ENCODE peak calls at places on chromosomes 3 and 15, in four cellular contexts. One of them, this sample, is unnamed.
A peak's percentile ranks its signal among the peaks of the same experiment; 100 is the strongest.

GRCh38 chr3:16112910-16113504 is 61.5 kb upstream of the GALNT15 start:
- DNase-seq in GM12878: no peak
- DNase-seq in K562: no peak
- DNase-seq in HepG2: no peak
- DNase-seq in this sample: no peak

GRCh38 chr3:127817331-127817821 is 4.9 kb downstream of the MGLL start:
- DNase-seq in GM12878: no peak
- DNase-seq in K562: no peak
- DNase-seq in HepG2: no peak
- DNase-seq in this sample: no peak

GRCh38 chr3:100637197-100637631 is 27.8 kb downstream of the ADGRG7 start:
- DNase-seq in GM12878: no peak
- DNase-seq in K562: no peak
- DNase-seq in HepG2: peak; percentile 3
- DNase-seq in this sample: no peak

GRCh38 chr3:50248387-50248786 is 12.4 kb downstream of the GNAI2 start:
- DNase-seq in GM12878: no peak
- DNase-seq in K562: no peak
- DNase-seq in HepG2: no peak
- DNase-seq in this sample: no peak

GRCh38 chr3:170867143-170867542 is 2.9 kb downstream of the RPL22L1 start:
- DNase-seq in GM12878: no peak
- DNase-seq in K562: no peak
- DNase-seq in HepG2: no peak
- DNase-seq in this sample: no peak

GRCh38 chr15:38536201-38536676 is 28.4 kb downstream of the RASGRP1 start:
- DNase-seq in GM12878: no peak
- DNase-seq in K562: no peak
- DNase-seq in HepG2: no peak
- DNase-seq in this sample: no peak

GRCh38 chr3:183298708-183299153 is 45.7 kb downstream of the B3GNT5 start:
- DNase-seq in GM12878: no peak
- DNase-seq in K562: peak; percentile 43
- DNase-seq in HepG2: no peak
- DNase-seq in this sample: peak; percentile 36

GRCh38 chr15:69578792-69579587 is 126.4 kb downstream of the RPLP1 start:
- DNase-seq in GM12878: no peak
- DNase-seq in K562: no peak
- DNase-seq in HepG2: no peak
- DNase-seq in this sample: no peak

GRCh38 chr3:58567251-58567515 is 10.0 kb downstream of the FAM107A start:
- DNase-seq in GM12878: no peak
- DNase-seq in K562: no peak
- DNase-seq in HepG2: no peak
- DNase-seq in this sample: no peak

GRCh38 chr3:151631946-151632345 is 101.8 kb upstream of the AADACL2 start:
- DNase-seq in GM12878: no peak
- DNase-seq in K562: no peak
- DNase-seq in HepG2: no peak
- DNase-seq in this sample: no peak

GRCh38 chr15:39666671-39667070 is 85.8 kb downstream of the THBS1 start:
- DNase-seq in GM12878: no peak
- DNase-seq in K562: no peak
- DNase-seq in HepG2: no peak
- DNase-seq in this sample: no peak

GRCh38 chr3:50157821-50158556 is 2.9 kb downstream of the SEMA3F start:
- DNase-seq in GM12878: no peak
- DNase-seq in K562: peak; percentile 35
- DNase-seq in HepG2: no peak
- DNase-seq in this sample: no peak

GRCh38 chr15:96087180-96087886 is 243.2 kb upstream of the NR2F2 start:
- DNase-seq in GM12878: no peak
- DNase-seq in K562: no peak
- DNase-seq in HepG2: no peak
- DNase-seq in this sample: no peak

GRCh38 chr3:89098173-89098572 is 9.2 kb upstream of the EPHA3 start:
- DNase-seq in GM12878: no peak
- DNase-seq in K562: no peak
- DNase-seq in HepG2: no peak
- DNase-seq in this sample: no peak

GRCh38 chr15:40597024-40597423 is 3.0 kb downstream of the KNL1 start:
- DNase-seq in GM12878: no peak
- DNase-seq in K562: no peak
- DNase-seq in HepG2: no peak
- DNase-seq in this sample: no peak

GRCh38 chr3:125271127-125271526 is 58.6 kb upstream of the SLC12A8 start:
- DNase-seq in GM12878: no peak
- DNase-seq in K562: no peak
- DNase-seq in HepG2: no peak
- DNase-seq in this sample: no peak

GRCh38 chr15:51680316-51680715 is 987 bp upstream of the SCG3 start:
- DNase-seq in GM12878: no peak
- DNase-seq in K562: no peak
- DNase-seq in HepG2: no peak
- DNase-seq in this sample: no peak

GRCh38 chr15:59963322-59963721 is 40.8 kb upstream of the FOXB1 start:
- DNase-seq in GM12878: no peak
- DNase-seq in K562: no peak
- DNase-seq in HepG2: no peak
- DNase-seq in this sample: no peak

GRCh38 chr15:74954515-74954914 is 2.1 kb downstream of the RPP25 start:
- DNase-seq in GM12878: no peak
- DNase-seq in K562: peak; percentile 87
- DNase-seq in HepG2: no peak
- DNase-seq in this sample: no peak

GRCh38 chr15:59242649-59243048 is 36.0 kb downstream of the LDHAL6B start:
- DNase-seq in GM12878: no peak
- DNase-seq in K562: no peak
- DNase-seq in HepG2: no peak
- DNase-seq in this sample: no peak

GRCh38 chr3:188296761-188297689 is 143.1 kb downstream of the LPP start:
- DNase-seq in GM12878: no peak
- DNase-seq in K562: no peak
- DNase-seq in HepG2: peak; percentile 93
- DNase-seq in this sample: no peak

GRCh38 chr3:169665264-169666078 is 2.0 kb upstream of the MECOM start:
- DNase-seq in GM12878: no peak
- DNase-seq in K562: no peak
- DNase-seq in HepG2: no peak
- DNase-seq in this sample: no peak

GRCh38 chr3:31361391-31362273 is 171.1 kb upstream of the STT3B start:
- DNase-seq in GM12878: no peak
- DNase-seq in K562: no peak
- DNase-seq in HepG2: no peak
- DNase-seq in this sample: no peak

GRCh38 chr3:187684880-187685279 is 14.7 kb upstream of the SST start:
- DNase-seq in GM12878: no peak
- DNase-seq in K562: no peak
- DNase-seq in HepG2: no peak
- DNase-seq in this sample: no peak

GRCh38 chr15:29035571-29036285 is 150.0 kb downstream of the APBA2 start:
- DNase-seq in GM12878: no peak
- DNase-seq in K562: no peak
- DNase-seq in HepG2: no peak
- DNase-seq in this sample: no peak

GRCh38 chr15:60043744-60044435 is 39.8 kb downstream of the FOXB1 start:
- DNase-seq in GM12878: no peak
- DNase-seq in K562: no peak
- DNase-seq in HepG2: no peak
- DNase-seq in this sample: no peak

GRCh38 chr15:98599911-98600685 is 48.2 kb upstream of the IGF1R start:
- DNase-seq in GM12878: peak; percentile 21
- DNase-seq in K562: no peak
- DNase-seq in HepG2: no peak
- DNase-seq in this sample: no peak

GRCh38 chr15:31401282-31401681 is 74.6 kb downstream of the KLF13 start:
- DNase-seq in GM12878: no peak
- DNase-seq in K562: no peak
- DNase-seq in HepG2: no peak
- DNase-seq in this sample: no peak

GRCh38 chr15:31403096-31403495 is 76.5 kb downstream of the KLF13 start:
- DNase-seq in GM12878: no peak
- DNase-seq in K562: no peak
- DNase-seq in HepG2: no peak
- DNase-seq in this sample: no peak

GRCh38 chr15:31403606-31404005 is 77.0 kb downstream of the KLF13 start:
- DNase-seq in GM12878: no peak
- DNase-seq in K562: no peak
- DNase-seq in HepG2: no peak
- DNase-seq in this sample: no peak

GRCh38 chr15:31402003-31402402 is 75.4 kb downstream of the KLF13 start:
- DNase-seq in GM12878: no peak
- DNase-seq in K562: no peak
- DNase-seq in HepG2: no peak
- DNase-seq in this sample: no peak

GRCh38 chr15:31402511-31403056 is 75.9 kb downstream of the KLF13 start:
- DNase-seq in GM12878: no peak
- DNase-seq in K562: no peak
- DNase-seq in HepG2: no peak
- DNase-seq in this sample: no peak
- TF ChIP-seq FOXM1 in GM12878: no peak
- TF ChIP-seq FOXM1 in K562: no peak
- TF ChIP-seq FOXM1 in HepG2: no peak
- TF ChIP-seq FOXM1 in this sample: no peak

DNA sequence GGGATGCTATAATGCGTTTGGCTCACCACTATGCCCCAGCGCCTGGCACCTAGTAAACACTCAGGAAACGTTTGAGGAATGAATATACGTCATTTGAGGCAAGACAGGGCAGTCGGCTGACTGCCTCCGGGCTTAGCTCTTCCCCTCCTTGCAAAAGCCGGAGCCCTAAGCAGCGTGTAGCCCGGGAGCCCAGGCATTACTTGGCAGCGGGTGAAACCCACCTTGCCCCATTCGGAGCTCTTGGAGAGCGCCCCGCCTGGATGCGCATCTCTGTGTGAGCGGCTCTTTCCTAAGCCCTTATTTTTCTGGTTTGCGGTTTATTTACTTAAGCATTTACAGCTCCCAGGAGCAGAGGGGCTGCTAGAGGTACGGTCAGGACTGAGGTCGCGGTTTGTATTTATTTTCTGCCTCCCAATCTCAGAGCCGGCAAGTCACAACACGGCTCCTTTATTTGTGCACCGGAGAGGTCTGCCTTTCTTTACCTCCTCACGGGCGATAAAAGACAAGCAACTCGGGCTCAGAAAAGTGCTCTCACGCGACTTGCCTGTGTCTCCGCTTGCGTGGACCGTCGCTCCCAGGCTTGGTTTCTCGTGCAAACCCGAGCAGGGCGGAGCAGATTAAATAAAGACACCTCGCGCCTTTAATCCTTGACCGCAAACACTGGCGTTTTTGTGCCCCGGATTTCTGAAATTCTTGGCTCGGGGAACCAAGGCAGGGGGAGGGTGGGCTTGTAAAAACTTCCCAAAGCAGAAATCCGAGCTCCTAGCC is 724 bp upstream of the ITPR1 start:
- DNase-seq in GM12878: no peak
- DNase-seq in K562: peak; percentile 53
- DNase-seq in HepG2: peak; percentile 50
- DNase-seq in this sample: peak; percentile 43
- TF ChIP-seq BHLHE40 in GM12878: no peak
- TF ChIP-seq BHLHE40 in K562: peak; percentile 90
- TF ChIP-seq BHLHE40 in HepG2: peak; percentile 66
- TF ChIP-seq BHLHE40 in this sample: no peak

DNA sequence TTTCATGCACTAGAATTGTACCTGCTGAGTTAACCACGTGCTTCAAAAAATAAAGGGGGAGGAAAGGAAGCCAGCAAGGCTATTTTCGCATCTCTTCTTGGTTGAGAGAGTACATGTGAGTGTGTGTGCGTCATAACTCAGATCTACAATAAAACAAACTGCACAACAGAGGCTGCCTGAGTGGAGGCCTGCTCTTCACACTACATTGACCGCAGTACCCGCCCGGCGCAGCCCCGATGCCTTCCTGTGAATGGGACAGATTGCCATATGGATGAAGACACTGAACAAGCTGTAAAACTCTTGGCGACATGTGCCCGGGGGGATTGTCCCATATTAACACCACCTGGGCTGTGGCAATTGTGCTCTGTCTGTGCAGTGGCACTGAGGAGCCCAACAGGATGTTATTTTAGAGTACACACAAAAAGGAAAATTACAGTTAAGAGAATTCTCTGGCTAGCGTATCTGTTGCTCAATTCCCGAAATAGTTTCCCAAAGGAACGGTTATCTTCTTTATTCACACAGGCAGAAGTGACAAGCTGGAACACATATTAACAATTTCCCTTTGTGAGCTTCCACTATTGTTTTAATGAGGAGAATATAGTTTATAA is 551.5 kb downstream of the FOXP1 start:
- DNase-seq in GM12878: no peak
- DNase-seq in K562: no peak
- DNase-seq in HepG2: no peak
- DNase-seq in this sample: no peak
- TF ChIP-seq FOXM1 in GM12878: no peak
- TF ChIP-seq FOXM1 in K562: no peak
- TF ChIP-seq FOXM1 in HepG2: no peak
- TF ChIP-seq FOXM1 in this sample: no peak

GRCh38 chr15:56693761-56694160 is 39.5 kb downstream of the ZNF280D start:
- DNase-seq in GM12878: no peak
- DNase-seq in K562: no peak
- DNase-seq in HepG2: no peak
- DNase-seq in this sample: no peak
- TF ChIP-seq BHLHE40 in GM12878: no peak
- TF ChIP-seq BHLHE40 in K562: no peak
- TF ChIP-seq BHLHE40 in HepG2: no peak
- TF ChIP-seq BHLHE40 in this sample: no peak

GRCh38 chr15:68504721-68505090 is 72.7 kb upstream of the ITGA11 start:
- DNase-seq in GM12878: no peak
- DNase-seq in K562: no peak
- DNase-seq in HepG2: no peak
- DNase-seq in this sample: no peak
- TF ChIP-seq FOXM1 in GM12878: no peak
- TF ChIP-seq FOXM1 in K562: no peak
- TF ChIP-seq FOXM1 in HepG2: no peak
- TF ChIP-seq FOXM1 in this sample: no peak

GRCh38 chr3:129888739-129889138 is 4.8 kb downstream of the TMCC1 start:
- DNase-seq in GM12878: no peak
- DNase-seq in K562: no peak
- DNase-seq in HepG2: no peak
- DNase-seq in this sample: no peak
- TF ChIP-seq BHLHE40 in GM12878: no peak
- TF ChIP-seq BHLHE40 in K562: no peak
- TF ChIP-seq BHLHE40 in HepG2: no peak
- TF ChIP-seq BHLHE40 in this sample: no peak

GRCh38 chr15:100483370-100483769 is 45.4 kb downstream of the CERS3 start:
- DNase-seq in GM12878: no peak
- DNase-seq in K562: no peak
- DNase-seq in HepG2: no peak
- DNase-seq in this sample: no peak

GRCh38 chr15:100484419-100484818 is 44.3 kb downstream of the CERS3 start:
- DNase-seq in GM12878: no peak
- DNase-seq in K562: no peak
- DNase-seq in HepG2: no peak
- DNase-seq in this sample: no peak
- TF ChIP-seq FOXM1 in GM12878: no peak
- TF ChIP-seq FOXM1 in K562: no peak
- TF ChIP-seq FOXM1 in HepG2: no peak
- TF ChIP-seq FOXM1 in this sample: no peak